ENCODE peak calls at places on chromosomes 5 and 9, in nine cellular contexts. F, Z, G, J, V, A, D, S and X are unnamed samples. For H3K4me1, the result is how much of the 10 kb centered on the place peaks cover.

GRCh38 chr9:126502417-126503332 is 111.1 kb upstream of the LMX1B start:
- DNase-seq in F (no peak), Z (no peak), G (no peak), J (no peak), V (no peak), A (no peak), D (no peak), S (peak), X (no peak)

GRCh38 chr5:177176175-177176704 is 42.7 kb downstream of the NSD1 start:
- DNase-seq in F (no peak), Z (no peak), G (no peak), J (no peak), V (no peak), A (peak), D (no peak), S (no peak), X (no peak)

GRCh38 chr5:33637011-33637410 is 196.2 kb downstream of the TARS1 start:
- DNase-seq in F (peak), Z (no peak), G (no peak), J (no peak), V (no peak), A (no peak), D (no peak), S (no peak), X (no peak)

GRCh38 chr9:83722726-83723495 is 15.2 kb upstream of the UBQLN1 start:
- DNase-seq in F (peak), Z (no peak), G (no peak), J (no peak), V (no peak), A (no peak), D (no peak), S (no peak), X (no peak)

GRCh38 chr5:134466241-134467069 is 54.8 kb upstream of the CDKN2AIPNL start:
- DNase-seq in F (peak), Z (peak), G (peak), J (peak), V (peak), A (no peak), D (peak), S (peak), X (peak)

GRCh38 chr5:73135021-73135420 is 14.6 kb downstream of the TMEM171 start:
- DNase-seq in F (no peak), Z (no peak), G (no peak), J (no peak), V (no peak), A (no peak), D (no peak), S (no peak), X (no peak)

GRCh38 chr5:171579849-171580505 is 160.5 kb downstream of the FGF18 start:
- DNase-seq in F (no peak), Z (peak), G (no peak), J (no peak), V (peak), A (no peak), D (no peak), S (no peak), X (no peak)

GRCh38 chr5:142063878-142064331 is 44.7 kb upstream of the NDFIP1 start:
- DNase-seq in F (peak), Z (peak), G (peak), J (peak), V (peak), A (no peak), D (peak), S (peak), X (no peak)

GRCh38 chr5:134878403-134878802 is 4.2 kb downstream of the TXNDC15 start:
- DNase-seq in F (no peak), Z (no peak), G (no peak), J (no peak), V (no peak), A (no peak), D (no peak), S (no peak), X (no peak)

GRCh38 chr5:32173394-32174010 is 617 bp downstream of the GOLPH3 start:
- DNase-seq in F (peak), Z (peak), G (peak), J (peak), V (peak), A (peak), D (no peak), S (peak), X (no peak)

GRCh38 chr9:106467113-106467846 is 395.7 kb upstream of the ZNF462 start:
- DNase-seq in F (no peak), Z (no peak), G (no peak), J (no peak), V (no peak), A (no peak), D (peak), S (peak), X (no peak)

GRCh38 chr9:133995012-133995896 is 3.1 kb upstream of the VAV2 start:
- DNase-seq in F (peak), Z (no peak), G (no peak), J (peak), V (no peak), A (no peak), D (no peak), S (no peak), X (no peak)

GRCh38 chr9:106830527-106831140 is 32.3 kb upstream of the ZNF462 start:
- DNase-seq in F (peak), Z (no peak), G (no peak), J (no peak), V (no peak), A (no peak), D (no peak), S (no peak), X (no peak)

GRCh38 chr5:25028994-25029393 is 384.2 kb upstream of the CDH10 start:
- DNase-seq in F (peak), Z (no peak), G (no peak), J (no peak), V (peak), A (no peak), D (no peak), S (no peak), X (no peak)

GRCh38 chr5:178114325-178115135 is 1.2 kb downstream of the N4BP3 start:
- DNase-seq in F (no peak), Z (no peak), G (peak), J (no peak), V (no peak), A (peak), D (peak), S (peak), X (no peak)

GRCh38 chr9:79572891-79573696 is 1.3 kb downstream of the TLE4 start:
- DNase-seq in F (no peak), Z (peak), G (peak), J (peak), V (peak), A (peak), D (no peak), S (peak), X (no peak)

GRCh38 chr5:42944989-42945388 is 95.1 kb downstream of the ANXA2R start:
- DNase-seq in F (peak), Z (no peak), G (no peak), J (no peak), V (no peak), A (no peak), D (no peak), S (no peak), X (no peak)

GRCh38 chr5:157860898-157861894 is 2.3 kb upstream of the CLINT1 start:
- DNase-seq in F (no peak), Z (no peak), G (peak), J (no peak), V (no peak), A (peak), D (no peak), S (no peak), X (no peak)

GRCh38 chr5:73564644-73565165 is 734 bp downstream of the ANKRA2 start:
- DNase-seq in F (peak), Z (peak), G (peak), J (no peak), V (no peak), A (peak), D (no peak), S (no peak), X (no peak)

GRCh38 chr5:127858116-127858784 is 155.1 kb downstream of the CCDC192 start:
- DNase-seq in F (peak), Z (peak), G (no peak), J (no peak), V (no peak), A (no peak), D (no peak), S (no peak), X (no peak)

GRCh38 chr5:36740259-36740898 is 134.0 kb downstream of the SLC1A3 start:
- DNase-seq in F (peak), Z (no peak), G (no peak), J (no peak), V (no peak), A (no peak), D (no peak), S (no peak), X (no peak)

DNA sequence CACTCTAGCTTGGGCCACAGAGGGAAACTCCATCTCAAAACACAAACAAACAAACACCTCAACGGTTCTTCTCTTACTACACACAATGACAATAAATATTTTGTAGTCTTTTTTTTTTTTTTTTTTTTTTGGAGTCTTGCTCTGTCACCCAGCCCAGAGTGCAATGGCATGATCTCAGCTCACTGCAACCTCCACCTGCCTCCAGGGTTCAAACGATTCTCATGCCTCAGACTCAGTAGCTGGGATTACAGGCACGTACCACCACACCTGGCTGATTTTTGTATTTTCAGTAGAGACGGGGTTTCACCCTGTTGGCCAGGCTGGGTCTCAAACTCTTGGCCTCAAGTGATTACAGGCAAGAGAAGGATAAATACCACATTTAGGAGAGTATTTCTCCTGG is 30.1 kb downstream of the ERGIC1 start:
- DNase-seq in F (no peak), Z (no peak), G (no peak), J (no peak), V (no peak), A (no peak), D (no peak), S (no peak), X (no peak)
- H3K4me1 ChIP-seq in F (under half), Z (half or more), G (under half), J (half or more), V (half or more), A (under half), D (under half), S (under half), X (under half)

GRCh38 chr9:113979713-113980086 is 98.4 kb downstream of the AMBP start:
- DNase-seq in F (peak), Z (no peak), G (no peak), J (no peak), V (no peak), A (no peak), D (no peak), S (no peak), X (no peak)
- H3K4me3 ChIP-seq in F (no peak), Z (no peak), G (no peak), J (no peak), V (no peak), A (no peak), D (no peak), S (no peak), X (no peak)

GRCh38 chr5:1099931-1100651 is 11.8 kb downstream of the SLC12A7 start:
- DNase-seq in F (peak), Z (no peak), G (no peak), J (no peak), V (no peak), A (no peak), D (no peak), S (peak), X (no peak)
- H3K4me1 ChIP-seq in F (under half), Z (half or more), G (under half), J (under half), V (half or more), A (under half), D (half or more), S (half or more), X (under half)

GRCh38 chr9:13444272-13444608 is 164.7 kb upstream of the MPDZ start:
- DNase-seq in F (no peak), Z (no peak), G (no peak), J (no peak), V (no peak), A (no peak), D (no peak), S (no peak), X (no peak)
- H3K4me3 ChIP-seq in F (peak), Z (peak), G (no peak), J (peak), V (peak), A (no peak), D (no peak), S (no peak), X (no peak)